ENCODE peak calls at places on chromosomes 4 and X, in six cellular contexts. Q, R, C, B, W and O are unnamed samples.

GRCh38 chrX:148665001-148665400 is 164.6 kb downstream of the AFF2 start:
- DNase-seq in Q (no peak), R (no peak), C (no peak), B (no peak), W (no peak), O (no peak)

GRCh38 chr4:110644008-110644407 is 21.1 kb upstream of the PITX2 start:
- DNase-seq in Q (no peak), R (no peak), C (peak), B (no peak), W (no peak), O (no peak)

GRCh38 chr4:138910914-138911336 is 104.7 kb upstream of the NOCT start:
- DNase-seq in Q (no peak), R (peak), C (peak), B (no peak), W (no peak), O (peak)

GRCh38 chr4:157075811-157076577 is at the start of gene GLRB:
- DNase-seq in Q (no peak), R (no peak), C (no peak), B (no peak), W (peak), O (peak)

GRCh38 chrX:119647552-119648420 is 41.6 kb upstream of the NKRF start:
- DNase-seq in Q (peak), R (no peak), C (no peak), B (no peak), W (no peak), O (no peak)

GRCh38 chrX:13688384-13688771 is 550 bp upstream of the RAB9A start:
- DNase-seq in Q (no peak), R (no peak), C (no peak), B (no peak), W (no peak), O (no peak)

GRCh38 chrX:68995386-68995779 is 166.6 kb downstream of the EFNB1 start:
- DNase-seq in Q (no peak), R (no peak), C (no peak), B (no peak), W (no peak), O (no peak)

GRCh38 chr4:72631296-72631695 is 62.3 kb upstream of the ADAMTS3 start:
- DNase-seq in Q (no peak), R (no peak), C (no peak), B (no peak), W (no peak), O (no peak)

GRCh38 chr4:183600189-183600685 is 58.7 kb downstream of the RWDD4 start:
- DNase-seq in Q (no peak), R (no peak), C (peak), B (no peak), W (peak), O (peak)
- TF ChIP-seq EZH2 in Q (no peak), R (no peak), C (no peak), B (no peak), W (no peak), O (no peak)

GRCh38 chr4:40325406-40326019 is 9.6 kb upstream of the CHRNA9 start:
- DNase-seq in Q (no peak), R (peak), C (peak), B (peak), W (no peak), O (peak)
- TF ChIP-seq MAX in Q (no peak), R (no peak), C (no peak), B (no peak), W (no peak), O (no peak)

GRCh38 chr4:109315341-109315740 is 12.9 kb upstream of the COL25A1 start:
- DNase-seq in Q (no peak), R (no peak), C (no peak), B (no peak), W (no peak), O (no peak)
- TF ChIP-seq POLR2A in Q (no peak), R (no peak), C (no peak), B (no peak), W (no peak), O (no peak)

GRCh38 chr4:7526929-7527535 is 92.3 kb upstream of the PSAPL1 start:
- DNase-seq in Q (no peak), R (no peak), C (no peak), B (no peak), W (no peak), O (no peak)
- TF ChIP-seq EZH2 in Q (no peak), R (no peak), C (no peak), B (no peak), W (no peak), O (no peak)